ENCODE peak calls at places on chromosome 4, in ten cellular contexts. P is NCI-H1417, H is NCI-H1930, X is AML-193, D is germinal center, G is fibroblast of mammary gland, K is foreskin fibroblast, F is NCI-H187 treated with DMSO at 0.1 percent for 48 hours, V is left cardiac atrium, Q is GM04504. O is an unnamed sample.

GRCh38 chr4:58301384-58301783 is 1191.2 kb upstream of the IGFBP7 start:
- DNase-seq in P (no peak), H (no peak), X (no peak), D (no peak), G (no peak), K (no peak), F (no peak), V (no peak), Q (no peak), O (no peak)

GRCh38 chr4:39066371-39066770 is 4.3 kb downstream of the KLHL5 start:
- DNase-seq in P (no peak), H (no peak), X (no peak), D (no peak), G (no peak), K (no peak), F (no peak), V (no peak), Q (no peak), O (no peak)

GRCh38 chr4:154164931-154165839 is 326.4 kb downstream of the DCHS2 start:
- DNase-seq in P (no peak), H (no peak), X (no peak), D (no peak), G (peak), K (peak), F (no peak), V (peak), Q (peak), O (no peak)

GRCh38 chr4:76550966-76551780 is 116.1 kb downstream of the SHROOM3 start:
- DNase-seq in P (no peak), H (no peak), X (no peak), D (no peak), G (no peak), K (no peak), F (no peak), V (no peak), Q (no peak), O (no peak)

GRCh38 chr4:83535520-83535944 is 376 bp upstream of the GPAT3 start:
- DNase-seq in P (peak), H (no peak), X (no peak), D (no peak), G (peak), K (peak), F (peak), V (peak), Q (peak), O (peak)

GRCh38 chr4:151940290-151940689 is 179.5 kb upstream of the GATB start:
- DNase-seq in P (no peak), H (no peak), X (no peak), D (no peak), G (no peak), K (no peak), F (no peak), V (no peak), Q (no peak), O (no peak)

GRCh38 chr4:139668036-139668435 is 2.4 kb downstream of the MGST2 start:
- DNase-seq in P (no peak), H (no peak), X (no peak), D (no peak), G (no peak), K (no peak), F (no peak), V (no peak), Q (no peak), O (no peak)

GRCh38 chr4:91502365-91502764 is 801.4 kb upstream of the GRID2 start:
- DNase-seq in P (peak), H (no peak), X (no peak), D (no peak), G (no peak), K (no peak), F (no peak), V (no peak), Q (no peak), O (no peak)

GRCh38 chr4:169133932-169134331 is 123.9 kb upstream of the CBR4 start:
- DNase-seq in P (peak), H (no peak), X (no peak), D (no peak), G (no peak), K (no peak), F (no peak), V (no peak), Q (no peak), O (no peak)

GRCh38 chr4:151025759-151026158 is 10.7 kb upstream of the LRBA start:
- DNase-seq in P (no peak), H (no peak), X (no peak), D (no peak), G (no peak), K (no peak), F (no peak), V (no peak), Q (no peak), O (no peak)

GRCh38 chr4:161799687-161800086 is 364.1 kb downstream of the FSTL5 start:
- DNase-seq in P (peak), H (peak), X (no peak), D (no peak), G (no peak), K (peak), F (no peak), V (no peak), Q (no peak), O (no peak)

GRCh38 chr4:113952452-113953029 is 26.9 kb downstream of the ARSJ start:
- DNase-seq in P (peak), H (no peak), X (peak), D (peak), G (peak), K (no peak), F (no peak), V (no peak), Q (no peak), O (no peak)

GRCh38 chr4:33837043-33837442 is 2407.3 kb downstream of the ARAP2 start:
- DNase-seq in P (no peak), H (no peak), X (no peak), D (no peak), G (peak), K (peak), F (no peak), V (no peak), Q (peak), O (no peak)

GRCh38 chr4:184826315-184827266 is 823 bp upstream of the ACSL1 start:
- DNase-seq in P (peak), H (no peak), X (peak), D (peak), G (no peak), K (no peak), F (no peak), V (peak), Q (no peak), O (no peak)

GRCh38 chr4:106809083-106809482 is 227.0 kb downstream of the DKK2 start:
- DNase-seq in P (peak), H (no peak), X (peak), D (no peak), G (peak), K (peak), F (no peak), V (no peak), Q (peak), O (no peak)

GRCh38 chr4:21009956-21010355 is 309.7 kb downstream of the PACRGL start:
- DNase-seq in P (no peak), H (no peak), X (no peak), D (no peak), G (no peak), K (no peak), F (no peak), V (no peak), Q (no peak), O (no peak)

GRCh38 chr4:83679692-83680091 is 143.8 kb downstream of the GPAT3 start:
- DNase-seq in P (no peak), H (no peak), X (no peak), D (no peak), G (no peak), K (no peak), F (no peak), V (no peak), Q (no peak), O (no peak)

GRCh38 chr4:123102897-123103489 is 180.6 kb upstream of the NUDT6 start:
- DNase-seq in P (peak), H (no peak), X (peak), D (peak), G (peak), K (peak), F (no peak), V (no peak), Q (peak), O (no peak)

GRCh38 chr4:75598390-75598789 is 31.9 kb downstream of the CDKL2 start:
- DNase-seq in P (no peak), H (no peak), X (peak), D (no peak), G (peak), K (no peak), F (no peak), V (no peak), Q (peak), O (no peak)

GRCh38 chr4:155572106-155572703 is 94.4 kb upstream of the GUCY1A1 start:
- DNase-seq in P (no peak), H (no peak), X (no peak), D (no peak), G (peak), K (no peak), F (no peak), V (no peak), Q (no peak), O (no peak)

GRCh38 chr4:174919886-174920423 is 1.8 kb downstream of the ADAM29 start:
- DNase-seq in P (no peak), H (no peak), X (no peak), D (no peak), G (no peak), K (no peak), F (no peak), V (no peak), Q (no peak), O (no peak)

GRCh38 chr4:123924536-123924935 is 527.9 kb downstream of the SPRY1 start:
- DNase-seq in P (no peak), H (no peak), X (no peak), D (no peak), G (peak), K (peak), F (no peak), V (no peak), Q (peak), O (no peak)

GRCh38 chr4:154692311-154692818 is 51.4 kb upstream of the LRAT start:
- DNase-seq in P (no peak), H (no peak), X (no peak), D (no peak), G (no peak), K (no peak), F (no peak), V (no peak), Q (no peak), O (no peak)

GRCh38 chr4:12562016-12562415 is 922.1 kb downstream of the RAB28 start:
- DNase-seq in P (no peak), H (no peak), X (no peak), D (no peak), G (no peak), K (no peak), F (no peak), V (no peak), Q (no peak), O (no peak)

GRCh38 chr4:38073596-38074234 is 113.5 kb downstream of the PTTG2 start:
- DNase-seq in P (no peak), H (no peak), X (no peak), D (no peak), G (peak), K (no peak), F (no peak), V (no peak), Q (no peak), O (no peak)

GRCh38 chr4:138410266-138410665 is 168.1 kb upstream of the SLC7A11 start:
- DNase-seq in P (no peak), H (no peak), X (no peak), D (no peak), G (no peak), K (no peak), F (no peak), V (peak), Q (no peak), O (no peak)

GRCh38 chr4:155025762-155026457 is 182.5 kb upstream of the NPY2R start:
- DNase-seq in P (no peak), H (no peak), X (peak), D (peak), G (peak), K (no peak), F (no peak), V (peak), Q (no peak), O (no peak)

GRCh38 chr4:13219971-13220370 is 264.2 kb downstream of the RAB28 start:
- DNase-seq in P (no peak), H (no peak), X (no peak), D (no peak), G (no peak), K (no peak), F (no peak), V (no peak), Q (no peak), O (no peak)

GRCh38 chr4:164977243-164978164 is at the start of gene TRIM61:
- DNase-seq in P (no peak), H (no peak), X (no peak), D (peak), G (peak), K (no peak), F (no peak), V (peak), Q (no peak), O (no peak)

GRCh38 chr4:98261291-98262271 is at the start of gene RAP1GDS1:
- DNase-seq in P (peak), H (no peak), X (peak), D (peak), G (peak), K (peak), F (no peak), V (peak), Q (peak), O (no peak)

GRCh38 chr4:155543126-155543765 is 123.4 kb upstream of the GUCY1A1 start:
- DNase-seq in P (no peak), H (no peak), X (no peak), D (no peak), G (peak), K (peak), F (no peak), V (no peak), Q (peak), O (no peak)

GRCh38 chr4:6720202-6720699 is 4.3 kb downstream of the BLOC1S4 start:
- DNase-seq in P (peak), H (peak), X (peak), D (peak), G (peak), K (peak), F (peak), V (peak), Q (no peak), O (no peak)

GRCh38 chr4:122583906-122584305 is 37.0 kb downstream of the IL21 start:
- DNase-seq in P (no peak), H (no peak), X (no peak), D (no peak), G (peak), K (peak), F (no peak), V (no peak), Q (no peak), O (no peak)

GRCh38 chr4:161604516-161605300 is 559.1 kb downstream of the FSTL5 start:
- DNase-seq in P (no peak), H (no peak), X (peak), D (no peak), G (no peak), K (no peak), F (no peak), V (no peak), Q (no peak), O (no peak)

GRCh38 chr4:169428376-169428775 is 157.6 kb upstream of the SH3RF1 start:
- DNase-seq in P (no peak), H (no peak), X (no peak), D (no peak), G (no peak), K (no peak), F (no peak), V (no peak), Q (no peak), O (no peak)

GRCh38 chr4:154528866-154529265 is 21.3 kb downstream of the PLRG1 start:
- DNase-seq in P (no peak), H (no peak), X (no peak), D (no peak), G (peak), K (no peak), F (no peak), V (no peak), Q (no peak), O (no peak)

GRCh38 chr4:132646186-132646585 is 502.9 kb upstream of the PCDH10 start:
- DNase-seq in P (no peak), H (no peak), X (no peak), D (no peak), G (no peak), K (no peak), F (no peak), V (no peak), Q (no peak), O (no peak)

O was measured in DMS79.